ENCODE peak calls at places on chromosomes 1 and 21, in four cellular contexts. T is suprapubic skin, G is stomach, E is ovary. S is an unnamed sample. For H3K4me1, the result is how much of the 10 kb centered on the place peaks cover.

GRCh38 chr1:241736387-241736786 is 84.3 kb downstream of the WDR64 start:
- DNase-seq in T (no peak), G (no peak), E (no peak), S (no peak)

GRCh38 chr1:233972951-233973635 is 68.6 kb downstream of the SLC35F3 start:
- DNase-seq in T (no peak), G (no peak), E (no peak), S (no peak)

GRCh38 chr1:58390051-58390450 is 156.5 kb downstream of the OMA1 start:
- DNase-seq in T (no peak), G (no peak), E (no peak), S (no peak)

GRCh38 chr1:227766015-227766634 is 30.9 kb downstream of the SNAP47 start:
- DNase-seq in T (peak), G (peak), E (no peak), S (no peak)

GRCh38 chr21:31145271-31145801 is 107.1 kb upstream of the KRTAP19-8 start:
- DNase-seq in T (no peak), G (no peak), E (no peak), S (no peak)

GRCh38 chr21:15061284-15061683 is 3.5 kb downstream of the NRIP1 start:
- DNase-seq in T (no peak), G (no peak), E (no peak), S (no peak)

GRCh38 chr1:47262787-47263413 is 30.9 kb upstream of the TAL1 start:
- DNase-seq in T (no peak), G (peak), E (no peak), S (peak)

GRCh38 chr1:206992815-206993214 is 22.6 kb upstream of the FCAMR start:
- DNase-seq in T (no peak), G (peak), E (no peak), S (no peak)

GRCh38 chr1:224175615-224176014 is 7.4 kb upstream of the DEGS1 start:
- DNase-seq in T (no peak), G (no peak), E (peak), S (peak)

GRCh38 chr1:101219919-101220695 is 16.7 kb upstream of the S1PR1 start:
- DNase-seq in T (no peak), G (no peak), E (no peak), S (no peak)

GRCh38 chr1:226993676-226994356 is 53.7 kb downstream of the COQ8A start:
- DNase-seq in T (no peak), G (no peak), E (no peak), S (no peak)

GRCh38 chr1:70436617-70437236 is 25.7 kb downstream of the CTH start:
- DNase-seq in T (no peak), G (no peak), E (no peak), S (peak)

GRCh38 chr1:163412216-163412615 is 90.5 kb downstream of the NUF2 start:
- DNase-seq in T (no peak), G (no peak), E (no peak), S (no peak)

GRCh38 chr1:8350914-8351684 is 33.2 kb downstream of the SLC45A1 start:
- DNase-seq in T (peak), G (no peak), E (peak), S (no peak)

GRCh38 chr1:189211742-189212141 is 1265.9 kb downstream of the BRINP3 start:
- DNase-seq in T (no peak), G (no peak), E (no peak), S (no peak)

GRCh38 chr1:112674986-112675727 is 698 bp downstream of the MOV10 start:
- DNase-seq in T (peak), G (no peak), E (peak), S (peak)

GRCh38 chr1:110125810-110126209 is 13.6 kb downstream of the UBL4B start:
- DNase-seq in T (no peak), G (no peak), E (no peak), S (no peak)

GRCh38 chr1:18953656-18954259 is 2.7 kb downstream of the IFFO2 start:
- DNase-seq in T (no peak), G (no peak), E (no peak), S (no peak)

GRCh38 chr1:67599085-67599484 is 85.9 kb upstream of the GADD45A start:
- DNase-seq in T (no peak), G (no peak), E (no peak), S (no peak)

GRCh38 chr1:212791261-212791675 is 309 bp downstream of the NSL1 start:
- DNase-seq in T (no peak), G (no peak), E (no peak), S (no peak)

GRCh38 chr1:59569198-59569597 is 245.6 kb upstream of the HOOK1 start:
- DNase-seq in T (no peak), G (no peak), E (no peak), S (no peak)

GRCh38 chr1:3206696-3207095 is 137.7 kb downstream of the PRDM16 start:
- DNase-seq in T (no peak), G (no peak), E (no peak), S (no peak)

GRCh38 chr1:197774691-197775281 is 494 bp downstream of the DENND1B start:
- DNase-seq in T (peak), G (peak), E (peak), S (peak)

GRCh38 chr1:115630342-115630741 is 11.4 kb upstream of the VANGL1 start:
- DNase-seq in T (no peak), G (no peak), E (no peak), S (no peak)

GRCh38 chr1:171286032-171286705 is 27.8 kb upstream of the FMO4 start:
- DNase-seq in T (no peak), G (no peak), E (no peak), S (no peak)

GRCh38 chr1:47434051-47434842 is 3.6 kb upstream of the FOXD2 start:
- DNase-seq in T (no peak), G (peak), E (peak), S (peak)

GRCh38 chr1:213138391-213138790 is 87.3 kb downstream of the RPS6KC1 start:
- DNase-seq in T (no peak), G (no peak), E (no peak), S (no peak)

GRCh38 chr1:32144033-32144432 is 35.4 kb upstream of the TXLNA start:
- DNase-seq in T (no peak), G (no peak), E (no peak), S (no peak)

GRCh38 chr1:8202182-8202905 is 115.6 kb upstream of the SLC45A1 start:
- DNase-seq in T (no peak), G (peak), E (peak), S (peak)

GRCh38 chr1:76115186-76115585 is 40.6 kb downstream of the ST6GALNAC3 start:
- DNase-seq in T (no peak), G (no peak), E (no peak), S (no peak)

GRCh38 chr1:1997561-1997960 is 6.0 kb downstream of the CFAP74 start:
- DNase-seq in T (no peak), G (no peak), E (no peak), S (no peak)

GRCh38 chr1:40056519-40057309 is 16.2 kb downstream of the CAP1 start:
- DNase-seq in T (no peak), G (no peak), E (no peak), S (no peak)

GRCh38 chr1:40058097-40058452 is 17.5 kb downstream of the CAP1 start:
- DNase-seq in T (no peak), G (no peak), E (no peak), S (no peak)

GRCh38 chr1:40059292-40059959 is 18.9 kb downstream of the CAP1 start:
- DNase-seq in T (no peak), G (no peak), E (no peak), S (no peak)

GRCh38 chr1:40058453-40059291 is 18.1 kb downstream of the CAP1 start:
- DNase-seq in T (no peak), G (no peak), E (no peak), S (no peak)

GRCh38 chr1:40057310-40058030 is 16.9 kb downstream of the CAP1 start:
- DNase-seq in T (no peak), G (no peak), E (no peak), S (peak)
- TF ChIP-seq POLR2A in T (no peak), G (no peak), E (no peak), S (no peak)

GRCh38 chr1:167503626-167504458 is 14.5 kb downstream of the CD247 start:
- DNase-seq in T (no peak), G (no peak), E (no peak), S (no peak)

GRCh38 chr1:167500283-167500860 is 18.0 kb downstream of the CD247 start:
- DNase-seq in T (no peak), G (no peak), E (no peak), S (no peak)

GRCh38 chr1:167502719-167503452 is 15.4 kb downstream of the CD247 start:
- DNase-seq in T (no peak), G (no peak), E (no peak), S (no peak)

GRCh38 chr1:167501513-167502191 is 16.7 kb downstream of the CD247 start:
- DNase-seq in T (no peak), G (no peak), E (no peak), S (no peak)

DNA sequence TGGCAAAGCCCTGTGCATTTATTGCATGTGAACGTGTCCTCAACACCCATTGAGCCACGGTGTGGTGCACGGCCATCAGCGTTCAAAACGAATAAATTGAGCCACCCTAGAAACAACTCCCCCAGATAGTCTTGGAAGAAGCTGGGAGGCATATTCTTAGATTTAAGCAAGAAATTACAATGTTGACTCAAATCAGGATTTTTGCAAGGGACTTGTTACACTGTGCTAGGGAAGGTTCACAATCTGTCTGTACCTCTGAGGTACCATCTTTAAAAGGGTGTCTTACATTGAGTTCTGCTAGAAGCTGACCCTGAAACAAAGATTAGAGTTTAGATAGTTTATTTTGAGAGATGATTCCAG is 16.2 kb downstream of the CD247 start:
- DNase-seq in T (no peak), G (no peak), E (no peak), S (no peak)
- H3K4me1 ChIP-seq in T (under half), G (under half), E (under half), S (under half)

GRCh38 chr1:203040518-203041275 is 14.4 kb downstream of the PPFIA4 start:
- DNase-seq in T (peak), G (no peak), E (no peak), S (no peak)

GRCh38 chr1:203038217-203038741 is 12.0 kb downstream of the PPFIA4 start:
- DNase-seq in T (peak), G (no peak), E (no peak), S (peak)

GRCh38 chr1:203041351-203041932 is 15.2 kb downstream of the PPFIA4 start:
- DNase-seq in T (peak), G (no peak), E (no peak), S (no peak)

GRCh38 chr1:203038891-203039608 is 12.8 kb downstream of the PPFIA4 start:
- DNase-seq in T (peak), G (peak), E (peak), S (peak)

DNA sequence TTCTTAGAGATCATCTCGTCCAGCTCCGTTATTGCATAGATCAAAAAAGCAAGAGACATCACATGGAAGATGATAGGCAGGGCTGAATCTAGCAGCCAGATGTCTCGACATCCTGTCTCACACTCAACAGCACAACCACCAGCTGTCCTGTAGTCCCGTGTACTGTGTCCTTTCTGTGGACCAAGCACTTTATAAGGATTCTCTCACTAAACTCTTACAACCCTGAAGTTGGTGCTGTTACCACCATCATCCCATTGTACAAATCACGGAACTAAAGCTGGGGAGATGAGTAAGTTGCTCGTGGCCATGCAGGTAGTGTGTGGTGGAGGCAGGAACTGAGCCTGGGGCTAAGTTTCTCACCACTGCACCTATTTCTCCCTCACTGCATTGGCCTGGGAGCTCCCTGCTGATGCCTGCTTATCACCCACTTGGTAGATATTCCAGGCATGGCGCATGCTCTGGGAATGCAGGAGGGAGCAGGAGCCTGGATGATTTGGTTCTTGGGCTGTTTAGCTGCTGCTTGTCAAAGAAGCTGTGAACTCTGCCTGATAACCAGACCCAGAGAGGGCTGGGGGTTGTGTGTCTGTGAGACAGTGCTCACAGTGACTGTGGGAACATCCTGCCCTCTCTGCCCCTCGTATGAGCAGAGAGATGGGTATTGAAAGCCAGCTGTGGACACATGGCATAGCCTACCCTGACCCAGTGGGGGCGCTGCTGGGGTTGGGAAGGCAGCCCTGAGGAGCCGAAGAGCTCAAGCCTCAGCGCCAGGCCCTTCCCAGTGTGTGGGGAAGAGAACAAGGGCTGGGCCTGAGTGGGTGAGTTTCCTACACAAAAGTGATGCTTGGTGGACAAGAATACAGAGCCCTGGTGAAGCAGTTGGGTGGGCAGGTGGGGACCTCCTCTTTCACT is 13.6 kb downstream of the PPFIA4 start:
- DNase-seq in T (no peak), G (no peak), E (no peak), S (no peak)
- TF ChIP-seq CTCF in T (no peak), G (no peak), E (peak), S (no peak)

DNA sequence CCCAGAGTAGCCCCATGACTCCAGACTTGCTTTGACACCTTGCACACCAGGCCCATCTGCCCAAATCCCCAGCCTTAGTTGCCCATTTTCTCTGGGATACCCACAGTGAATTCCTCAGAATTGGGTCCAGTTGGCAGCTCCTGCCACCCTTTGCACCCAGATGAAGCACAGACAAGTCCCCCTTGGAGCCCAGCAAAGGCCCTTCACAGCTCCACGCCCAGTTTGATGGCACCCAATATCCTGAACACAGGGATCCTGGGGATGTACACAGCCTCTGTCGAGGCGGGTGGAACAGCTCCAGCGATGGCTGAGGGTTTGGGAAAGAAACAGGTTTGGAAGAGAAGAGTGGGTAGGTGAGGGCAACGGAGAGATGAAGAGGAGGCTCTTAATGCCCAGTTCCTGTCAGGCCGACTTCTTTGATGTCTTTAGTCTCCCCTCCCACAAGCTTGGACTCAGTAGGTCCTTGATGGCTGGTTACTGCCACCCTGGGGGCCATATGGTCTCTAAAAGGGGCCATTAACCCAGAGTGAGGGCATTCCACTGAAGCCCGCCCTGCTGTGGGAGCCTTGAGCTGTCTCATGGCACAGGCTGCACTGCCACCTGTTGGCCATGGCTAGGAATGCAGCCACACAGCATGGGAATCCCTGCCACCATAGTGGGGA is 21.7 kb downstream of the TMEM53 start:
- DNase-seq in T (peak), G (peak), E (peak), S (peak)
- TF ChIP-seq POLR2A in T (no peak), G (no peak), E (no peak), S (no peak)

DNA sequence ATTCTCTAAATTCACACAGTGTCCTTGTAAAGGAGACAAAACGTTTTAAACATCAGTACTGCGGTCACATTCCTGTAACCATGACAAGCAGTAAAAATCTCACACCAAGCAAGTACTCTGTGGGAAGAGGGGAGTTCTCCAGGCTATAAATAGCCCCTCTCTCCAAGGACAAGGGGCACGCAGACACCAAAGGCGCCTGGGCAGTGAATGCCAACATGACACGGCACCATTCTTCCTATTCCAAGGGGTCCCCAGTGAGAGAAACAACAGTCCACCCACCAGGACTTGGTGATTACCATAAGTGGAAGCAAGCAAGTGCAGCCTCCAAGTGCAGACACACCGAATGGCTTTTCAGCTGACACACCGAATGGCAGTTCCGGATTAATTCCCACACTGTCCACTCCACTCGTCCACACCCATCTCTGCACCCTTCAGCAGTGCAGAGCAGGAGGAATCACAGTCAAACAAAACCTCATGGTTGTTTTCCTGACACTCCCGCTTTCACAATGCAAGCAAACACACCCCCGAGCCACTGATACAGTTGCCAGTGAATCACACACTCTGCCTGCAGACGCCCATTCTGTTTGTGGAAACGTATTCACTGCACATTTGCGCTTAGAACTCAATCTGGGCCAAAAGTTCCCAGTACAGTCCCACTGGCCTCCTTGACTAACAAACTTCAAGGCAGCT is 1.8 kb downstream of the PTTG1IP start:
- DNase-seq in T (no peak), G (peak), E (no peak), S (peak)
- H3K4me1 ChIP-seq in T (half or more), G (half or more), E (under half), S (under half)

DNA sequence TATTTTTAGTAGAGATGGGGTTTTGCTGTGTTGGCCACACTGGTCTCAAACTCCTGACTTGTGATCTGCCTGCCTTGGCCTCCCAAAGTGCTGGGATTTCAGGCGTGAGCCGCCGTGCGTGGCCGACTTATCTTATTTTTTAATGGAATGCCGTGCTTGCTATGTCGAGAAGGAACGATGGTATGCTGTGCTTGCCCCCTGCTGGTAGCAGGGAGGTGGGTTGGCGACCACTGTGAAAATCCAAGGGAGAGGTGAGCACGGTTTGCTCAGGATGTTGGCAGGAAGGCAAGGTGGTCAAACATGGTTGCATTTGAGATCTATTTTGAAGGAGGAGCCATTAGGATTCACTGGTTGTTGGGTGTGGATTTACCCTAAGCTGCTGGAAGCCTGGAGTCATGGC is 45.8 kb upstream of the RCC2 start:
- DNase-seq in T (no peak), G (peak), E (no peak), S (peak)
- TF ChIP-seq CTCF in T (peak), G (peak), E (no peak), S (no peak)

GRCh38 chr1:147084273-147085096 is 87.8 kb downstream of the PRKAB2 start:
- DNase-seq in T (no peak), G (peak), E (peak), S (peak)
- TF ChIP-seq POLR2A in T (peak), G (no peak), E (no peak), S (peak)